ENCODE peak calls at places on chromosomes 13 and 19, in eight cellular contexts. One of them, this sample, is unnamed.

GRCh38 chr13:112069063-112069726 is 2.2 kb downstream of the SOX1 start:
- DNase-seq in HS-5: no peak
- DNase-seq in NCI-H1417 treated with DMSO at 0.1 percent for 48 hours: no peak
- DNase-seq in stimulated activated CD4-positive, alpha-beta T cell treated with anti-CD3 and anti-CD28 coated beads, Interleukin-12 subunit alpha, Interleukin-12 subunit beta, amount 100 ng/mL, for 24 hours: no peak
- DNase-seq in H54: no peak
- DNase-seq in AG09309: no peak
- DNase-seq in ELR: no peak
- DNase-seq in stimulated activated CD8-positive, alpha-beta memory T cell treated with anti-CD3 and anti-CD28 coated beads, Interleukin-7, amount 100 ng/mL, for 4 hours: no peak
- DNase-seq in this sample: peak

GRCh38 chr19:34649886-34650543 is 26.9 kb downstream of the SCGB2B2 start:
- DNase-seq in HS-5: no peak
- DNase-seq in NCI-H1417 treated with DMSO at 0.1 percent for 48 hours: no peak
- DNase-seq in stimulated activated CD4-positive, alpha-beta T cell treated with anti-CD3 and anti-CD28 coated beads, Interleukin-12 subunit alpha, Interleukin-12 subunit beta, amount 100 ng/mL, for 24 hours: no peak
- DNase-seq in H54: no peak
- DNase-seq in AG09309: no peak
- DNase-seq in ELR: peak
- DNase-seq in stimulated activated CD8-positive, alpha-beta memory T cell treated with anti-CD3 and anti-CD28 coated beads, Interleukin-7, amount 100 ng/mL, for 4 hours: no peak
- DNase-seq in this sample: no peak

GRCh38 chr19:38919837-38920528 is 8.0 kb upstream of the CCER2 start:
- DNase-seq in HS-5: no peak
- DNase-seq in NCI-H1417 treated with DMSO at 0.1 percent for 48 hours: no peak
- DNase-seq in stimulated activated CD4-positive, alpha-beta T cell treated with anti-CD3 and anti-CD28 coated beads, Interleukin-12 subunit alpha, Interleukin-12 subunit beta, amount 100 ng/mL, for 24 hours: no peak
- DNase-seq in H54: no peak
- DNase-seq in AG09309: no peak
- DNase-seq in ELR: no peak
- DNase-seq in stimulated activated CD8-positive, alpha-beta memory T cell treated with anti-CD3 and anti-CD28 coated beads, Interleukin-7, amount 100 ng/mL, for 4 hours: no peak
- DNase-seq in this sample: no peak

GRCh38 chr13:92590503-92590908 is 636.1 kb upstream of the GPC6 start:
- DNase-seq in HS-5: no peak
- DNase-seq in NCI-H1417 treated with DMSO at 0.1 percent for 48 hours: no peak
- DNase-seq in stimulated activated CD4-positive, alpha-beta T cell treated with anti-CD3 and anti-CD28 coated beads, Interleukin-12 subunit alpha, Interleukin-12 subunit beta, amount 100 ng/mL, for 24 hours: no peak
- DNase-seq in H54: no peak
- DNase-seq in AG09309: no peak
- DNase-seq in ELR: no peak
- DNase-seq in stimulated activated CD8-positive, alpha-beta memory T cell treated with anti-CD3 and anti-CD28 coated beads, Interleukin-7, amount 100 ng/mL, for 4 hours: no peak
- DNase-seq in this sample: no peak

GRCh38 chr19:15479391-15480345 is at the start of gene PGLYRP2:
- DNase-seq in HS-5: no peak
- DNase-seq in NCI-H1417 treated with DMSO at 0.1 percent for 48 hours: no peak
- DNase-seq in stimulated activated CD4-positive, alpha-beta T cell treated with anti-CD3 and anti-CD28 coated beads, Interleukin-12 subunit alpha, Interleukin-12 subunit beta, amount 100 ng/mL, for 24 hours: no peak
- DNase-seq in H54: no peak
- DNase-seq in AG09309: no peak
- DNase-seq in ELR: peak
- DNase-seq in stimulated activated CD8-positive, alpha-beta memory T cell treated with anti-CD3 and anti-CD28 coated beads, Interleukin-7, amount 100 ng/mL, for 4 hours: no peak
- DNase-seq in this sample: no peak

GRCh38 chr19:42267644-42268141 is 1.4 kb upstream of the CIC start:
- DNase-seq in HS-5: no peak
- DNase-seq in NCI-H1417 treated with DMSO at 0.1 percent for 48 hours: no peak
- DNase-seq in stimulated activated CD4-positive, alpha-beta T cell treated with anti-CD3 and anti-CD28 coated beads, Interleukin-12 subunit alpha, Interleukin-12 subunit beta, amount 100 ng/mL, for 24 hours: no peak
- DNase-seq in H54: no peak
- DNase-seq in AG09309: no peak
- DNase-seq in ELR: peak
- DNase-seq in stimulated activated CD8-positive, alpha-beta memory T cell treated with anti-CD3 and anti-CD28 coated beads, Interleukin-7, amount 100 ng/mL, for 4 hours: no peak
- DNase-seq in this sample: no peak

GRCh38 chr19:20667281-20667680 is 5.9 kb upstream of the ZNF626 start:
- DNase-seq in HS-5: no peak
- DNase-seq in NCI-H1417 treated with DMSO at 0.1 percent for 48 hours: no peak
- DNase-seq in stimulated activated CD4-positive, alpha-beta T cell treated with anti-CD3 and anti-CD28 coated beads, Interleukin-12 subunit alpha, Interleukin-12 subunit beta, amount 100 ng/mL, for 24 hours: no peak
- DNase-seq in H54: no peak
- DNase-seq in AG09309: no peak
- DNase-seq in ELR: no peak
- DNase-seq in stimulated activated CD8-positive, alpha-beta memory T cell treated with anti-CD3 and anti-CD28 coated beads, Interleukin-7, amount 100 ng/mL, for 4 hours: no peak
- DNase-seq in this sample: no peak

GRCh38 chr13:109412232-109412935 is 374.0 kb downstream of the IRS2 start:
- DNase-seq in HS-5: no peak
- DNase-seq in NCI-H1417 treated with DMSO at 0.1 percent for 48 hours: peak
- DNase-seq in stimulated activated CD4-positive, alpha-beta T cell treated with anti-CD3 and anti-CD28 coated beads, Interleukin-12 subunit alpha, Interleukin-12 subunit beta, amount 100 ng/mL, for 24 hours: no peak
- DNase-seq in H54: no peak
- DNase-seq in AG09309: no peak
- DNase-seq in ELR: peak
- DNase-seq in stimulated activated CD8-positive, alpha-beta memory T cell treated with anti-CD3 and anti-CD28 coated beads, Interleukin-7, amount 100 ng/mL, for 4 hours: no peak
- DNase-seq in this sample: peak

GRCh38 chr13:99203601-99204579 is 3.2 kb downstream of the UBAC2 start:
- DNase-seq in HS-5: no peak
- DNase-seq in NCI-H1417 treated with DMSO at 0.1 percent for 48 hours: no peak
- DNase-seq in stimulated activated CD4-positive, alpha-beta T cell treated with anti-CD3 and anti-CD28 coated beads, Interleukin-12 subunit alpha, Interleukin-12 subunit beta, amount 100 ng/mL, for 24 hours: no peak
- DNase-seq in H54: no peak
- DNase-seq in AG09309: no peak
- DNase-seq in ELR: no peak
- DNase-seq in stimulated activated CD8-positive, alpha-beta memory T cell treated with anti-CD3 and anti-CD28 coated beads, Interleukin-7, amount 100 ng/mL, for 4 hours: no peak
- DNase-seq in this sample: no peak

GRCh38 chr13:101706651-101707050 is 254.2 kb downstream of the ITGBL1 start:
- DNase-seq in HS-5: peak
- DNase-seq in NCI-H1417 treated with DMSO at 0.1 percent for 48 hours: no peak
- DNase-seq in stimulated activated CD4-positive, alpha-beta T cell treated with anti-CD3 and anti-CD28 coated beads, Interleukin-12 subunit alpha, Interleukin-12 subunit beta, amount 100 ng/mL, for 24 hours: no peak
- DNase-seq in H54: peak
- DNase-seq in AG09309: peak
- DNase-seq in ELR: peak
- DNase-seq in stimulated activated CD8-positive, alpha-beta memory T cell treated with anti-CD3 and anti-CD28 coated beads, Interleukin-7, amount 100 ng/mL, for 4 hours: no peak
- DNase-seq in this sample: no peak

GRCh38 chr19:13692096-13692495 is 72.2 kb upstream of the MRI1 start:
- DNase-seq in HS-5: peak
- DNase-seq in NCI-H1417 treated with DMSO at 0.1 percent for 48 hours: no peak
- DNase-seq in stimulated activated CD4-positive, alpha-beta T cell treated with anti-CD3 and anti-CD28 coated beads, Interleukin-12 subunit alpha, Interleukin-12 subunit beta, amount 100 ng/mL, for 24 hours: no peak
- DNase-seq in H54: peak
- DNase-seq in AG09309: peak
- DNase-seq in ELR: peak
- DNase-seq in stimulated activated CD8-positive, alpha-beta memory T cell treated with anti-CD3 and anti-CD28 coated beads, Interleukin-7, amount 100 ng/mL, for 4 hours: no peak
- DNase-seq in this sample: no peak

GRCh38 chr19:16259385-16260159 is 61.9 kb downstream of the AP1M1 start:
- DNase-seq in HS-5: no peak
- DNase-seq in NCI-H1417 treated with DMSO at 0.1 percent for 48 hours: no peak
- DNase-seq in stimulated activated CD4-positive, alpha-beta T cell treated with anti-CD3 and anti-CD28 coated beads, Interleukin-12 subunit alpha, Interleukin-12 subunit beta, amount 100 ng/mL, for 24 hours: no peak
- DNase-seq in H54: no peak
- DNase-seq in AG09309: no peak
- DNase-seq in ELR: no peak
- DNase-seq in stimulated activated CD8-positive, alpha-beta memory T cell treated with anti-CD3 and anti-CD28 coated beads, Interleukin-7, amount 100 ng/mL, for 4 hours: no peak
- DNase-seq in this sample: no peak

This sample was measured in neural progenitor cell.